ENCODE peak calls at places on chromosome 9, in four cellular contexts. One of them, this sample, is unnamed.
A peak's percentile ranks its signal among the peaks of the same experiment; 100 is the strongest.

GRCh38 chr9:72038890-72039410 is 21.5 kb downstream of the C9orf57 start:
- DNase-seq in foreskin fibroblast: peak; percentile 89
- DNase-seq in HFFc6: peak; percentile 72
- DNase-seq in choroid plexus epithelial cell: peak; percentile 85
- DNase-seq in this sample: peak; percentile 39

GRCh38 chr9:122386316-122386872 is 15.6 kb downstream of the PTGS1 start:
- DNase-seq in choroid plexus epithelial cell: no peak
- DNase-seq in HFFc6: no peak
- DNase-seq in foreskin fibroblast: no peak
- DNase-seq in this sample: no peak

GRCh38 chr9:97938081-97938644 is at the start of gene HEMGN:
- DNase-seq in HFFc6: no peak
- DNase-seq in foreskin fibroblast: no peak
- DNase-seq in choroid plexus epithelial cell: no peak
- DNase-seq in this sample: no peak

GRCh38 chr9:79061766-79062165 is 510.0 kb upstream of the TLE4 start:
- DNase-seq in foreskin fibroblast: peak; percentile 60
- DNase-seq in HFFc6: peak; percentile 22
- DNase-seq in choroid plexus epithelial cell: no peak
- DNase-seq in this sample: no peak

GRCh38 chr9:137968235-137968634 is 90.7 kb downstream of the CACNA1B start:
- DNase-seq in HFFc6: no peak
- DNase-seq in choroid plexus epithelial cell: no peak
- DNase-seq in foreskin fibroblast: no peak
- DNase-seq in this sample: no peak

GRCh38 chr9:19935422-19935821 is 146.6 kb upstream of the SLC24A2 start:
- DNase-seq in foreskin fibroblast: no peak
- DNase-seq in choroid plexus epithelial cell: no peak
- DNase-seq in HFFc6: no peak
- DNase-seq in this sample: no peak

GRCh38 chr9:94860678-94861588 is 134.4 kb downstream of the AOPEP start:
- DNase-seq in HFFc6: peak; percentile 66
- DNase-seq in choroid plexus epithelial cell: peak; percentile 72
- DNase-seq in foreskin fibroblast: peak; percentile 66
- DNase-seq in this sample: peak; percentile 82

GRCh38 chr9:111613436-111614040 is 14.1 kb upstream of the PTGR1 start:
- DNase-seq in foreskin fibroblast: no peak
- DNase-seq in HFFc6: no peak
- DNase-seq in choroid plexus epithelial cell: no peak
- DNase-seq in this sample: no peak

GRCh38 chr9:306907-307306 is 92.2 kb downstream of the DOCK8 start:
- DNase-seq in choroid plexus epithelial cell: no peak
- DNase-seq in HFFc6: no peak
- DNase-seq in foreskin fibroblast: no peak
- DNase-seq in this sample: no peak

GRCh38 chr9:10946676-10947410 is 334.0 kb upstream of the PTPRD start:
- DNase-seq in foreskin fibroblast: no peak
- DNase-seq in choroid plexus epithelial cell: no peak
- DNase-seq in HFFc6: no peak
- DNase-seq in this sample: no peak
- TF ChIP-seq CTCF in foreskin fibroblast: no peak
- TF ChIP-seq CTCF in choroid plexus epithelial cell: no peak
- TF ChIP-seq CTCF in HFFc6: no peak
- TF ChIP-seq CTCF in this sample: no peak

GRCh38 chr9:32587901-32588300 is 14.9 kb upstream of the NDUFB6 start:
- DNase-seq in HFFc6: no peak
- DNase-seq in choroid plexus epithelial cell: peak; percentile 24
- DNase-seq in foreskin fibroblast: peak; percentile 39
- DNase-seq in this sample: no peak
- TF ChIP-seq CTCF in HFFc6: peak; percentile 26
- TF ChIP-seq CTCF in choroid plexus epithelial cell: no peak
- TF ChIP-seq CTCF in foreskin fibroblast: no peak
- TF ChIP-seq CTCF in this sample: no peak

DNA sequence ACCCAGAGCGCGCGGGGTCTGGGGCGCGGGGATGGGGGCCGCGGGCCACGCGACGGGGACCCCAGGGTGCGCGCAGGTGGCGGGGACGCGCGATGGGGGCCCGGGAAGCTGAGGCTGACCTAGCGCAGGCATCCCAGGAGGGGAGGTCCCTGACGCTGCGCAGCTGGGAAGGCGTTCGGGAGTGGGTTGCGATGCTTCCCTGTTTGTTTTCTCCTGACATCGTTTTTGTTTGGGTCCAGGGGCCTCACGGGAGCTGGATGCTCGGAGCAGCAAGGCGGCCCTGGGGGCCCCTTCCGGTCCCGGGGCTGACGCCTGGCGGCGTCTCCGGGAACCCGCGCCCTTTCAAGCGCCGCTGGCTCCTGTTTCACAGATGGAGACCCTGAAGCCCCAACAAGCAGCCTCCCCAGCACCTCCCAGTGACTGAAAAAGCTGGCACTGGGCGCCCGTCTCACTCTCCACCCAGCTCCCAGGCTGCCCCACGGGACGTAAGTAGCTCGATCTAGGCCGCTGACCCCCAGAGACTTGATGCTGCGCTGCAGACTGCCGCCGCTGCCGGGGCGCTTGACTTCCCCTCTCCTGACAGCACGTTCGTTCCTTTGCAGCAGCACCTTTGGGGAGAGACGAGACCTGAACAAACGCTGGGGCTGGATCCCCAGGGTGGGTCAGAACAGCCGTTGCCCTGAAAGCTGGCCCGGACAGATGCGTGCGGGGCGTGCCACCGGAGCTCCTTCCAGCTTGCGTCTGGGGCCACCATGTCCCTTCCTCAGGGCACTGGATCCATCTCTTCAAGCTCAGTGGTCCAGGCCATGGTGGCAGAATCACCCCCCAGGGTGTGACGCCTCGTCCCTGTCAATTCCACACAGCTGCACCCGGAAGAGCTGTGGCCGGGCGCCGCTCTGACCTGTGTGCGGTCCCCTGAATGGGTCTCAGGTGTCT is 593 bp downstream of the BRD3OS start:
- DNase-seq in choroid plexus epithelial cell: peak; percentile 52
- DNase-seq in foreskin fibroblast: peak; percentile 75
- DNase-seq in HFFc6: peak; percentile 17
- DNase-seq in this sample: no peak
- TF ChIP-seq CTCF in choroid plexus epithelial cell: peak; percentile 29
- TF ChIP-seq CTCF in foreskin fibroblast: peak; percentile 29
- TF ChIP-seq CTCF in HFFc6: peak; percentile 63
- TF ChIP-seq CTCF in this sample: peak; percentile 21

DNA sequence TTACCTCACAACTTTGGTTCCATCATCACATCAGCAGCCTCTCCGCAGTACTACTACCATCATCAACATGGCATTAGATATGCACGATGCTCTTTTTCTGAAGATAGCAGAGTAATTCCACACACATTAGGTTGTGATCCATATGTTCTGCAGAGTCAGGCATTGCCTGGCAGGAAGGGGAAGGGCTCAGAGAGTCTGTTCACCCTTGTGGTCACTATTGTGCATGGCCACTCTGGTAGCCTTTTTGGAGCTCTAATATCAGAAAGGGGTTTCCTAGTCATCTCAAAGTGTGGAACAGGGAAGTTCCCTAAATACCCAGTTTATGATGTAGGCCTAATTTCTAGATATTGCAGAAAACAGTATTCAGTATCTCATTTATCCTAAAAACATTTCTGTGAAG is 373.6 kb downstream of the BNC2 start:
- DNase-seq in HFFc6: no peak
- DNase-seq in foreskin fibroblast: no peak
- DNase-seq in choroid plexus epithelial cell: no peak
- DNase-seq in this sample: no peak
- TF ChIP-seq CTCF in HFFc6: peak; percentile 25
- TF ChIP-seq CTCF in foreskin fibroblast: no peak
- TF ChIP-seq CTCF in choroid plexus epithelial cell: peak; percentile 27
- TF ChIP-seq CTCF in this sample: no peak

GRCh38 chr9:35726876-35727438 is 5.0 kb downstream of the TLN1 start:
- DNase-seq in choroid plexus epithelial cell: peak; percentile 62
- DNase-seq in foreskin fibroblast: peak; percentile 77
- DNase-seq in HFFc6: peak; percentile 63
- DNase-seq in this sample: no peak
- TF ChIP-seq CTCF in choroid plexus epithelial cell: no peak
- TF ChIP-seq CTCF in foreskin fibroblast: no peak
- TF ChIP-seq CTCF in HFFc6: peak; percentile 43
- TF ChIP-seq CTCF in this sample: peak; percentile 27

GRCh38 chr9:4933861-4934260 is 51.2 kb upstream of the JAK2 start:
- DNase-seq in choroid plexus epithelial cell: no peak
- DNase-seq in foreskin fibroblast: no peak
- DNase-seq in HFFc6: no peak
- DNase-seq in this sample: no peak

GRCh38 chr9:4934976-4935672 is 49.9 kb upstream of the JAK2 start:
- DNase-seq in HFFc6: no peak
- DNase-seq in foreskin fibroblast: peak; percentile 25
- DNase-seq in choroid plexus epithelial cell: peak; percentile 6
- DNase-seq in this sample: no peak

GRCh38 chr9:4933177-4933576 is 51.9 kb upstream of the JAK2 start:
- DNase-seq in choroid plexus epithelial cell: peak; percentile 56
- DNase-seq in HFFc6: no peak
- DNase-seq in foreskin fibroblast: peak; percentile 42
- DNase-seq in this sample: no peak

GRCh38 chr9:4929917-4930316 is 55.2 kb upstream of the JAK2 start:
- DNase-seq in HFFc6: peak; percentile 9
- DNase-seq in choroid plexus epithelial cell: no peak
- DNase-seq in foreskin fibroblast: peak; percentile 51
- DNase-seq in this sample: no peak

DNA sequence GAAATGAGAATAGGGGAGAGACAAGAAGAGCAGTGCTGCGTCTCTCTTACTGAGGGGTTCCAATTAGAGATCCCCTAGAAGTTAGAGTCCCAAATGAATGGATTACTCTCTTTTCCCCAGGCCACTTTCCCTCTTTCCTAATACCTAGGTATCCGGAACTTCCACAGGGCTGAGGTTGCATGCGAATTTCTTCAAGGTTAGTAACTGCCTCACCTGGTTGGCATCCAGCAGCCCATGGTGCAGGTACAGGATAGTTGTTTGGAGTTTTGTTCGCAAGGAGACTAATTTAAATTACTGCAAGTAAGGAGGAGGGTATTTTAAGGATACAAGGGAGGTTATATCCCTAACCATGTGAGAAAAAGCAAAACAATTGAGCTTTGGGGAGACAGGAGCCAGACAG is 52.4 kb upstream of the JAK2 start:
- DNase-seq in foreskin fibroblast: no peak
- DNase-seq in HFFc6: no peak
- DNase-seq in choroid plexus epithelial cell: no peak
- DNase-seq in this sample: no peak
- TF ChIP-seq CTCF in foreskin fibroblast: no peak
- TF ChIP-seq CTCF in HFFc6: no peak
- TF ChIP-seq CTCF in choroid plexus epithelial cell: no peak
- TF ChIP-seq CTCF in this sample: no peak

GRCh38 chr9:132669636-132670358 is at the start of gene DDX31:
- DNase-seq in foreskin fibroblast: peak; percentile 94
- DNase-seq in HFFc6: peak; percentile 70
- DNase-seq in choroid plexus epithelial cell: peak; percentile 82
- DNase-seq in this sample: peak; percentile 28
- TF ChIP-seq CTCF in foreskin fibroblast: no peak
- TF ChIP-seq CTCF in HFFc6: peak; percentile 49
- TF ChIP-seq CTCF in choroid plexus epithelial cell: no peak
- TF ChIP-seq CTCF in this sample: no peak

This sample was measured in AG09319.